ENCODE peak calls at places on chromosomes 12 and 14, in four cellular contexts. H is Peyer's patch, R is Calu3, P is GM10248. X is an unnamed sample.

GRCh38 chr12:132179431-132180362 is 35.4 kb downstream of the NOC4L start:
- DNase-seq in H (no peak), R (no peak), P (no peak), X (no peak)

GRCh38 chr14:69657961-69658360 is 46.6 kb downstream of the SUSD6 start:
- DNase-seq in H (no peak), R (peak; percentile 43), P (no peak), X (no peak)

GRCh38 chr14:42192659-42193425 is 586.2 kb downstream of the LRFN5 start:
- DNase-seq in H (no peak), R (no peak), P (no peak), X (no peak)

GRCh38 chr12:57740656-57741412 is 2.3 kb upstream of the AGAP2 start:
- DNase-seq in H (peak; percentile 88), R (no peak), P (peak; percentile 72), X (no peak)

GRCh38 chr12:52865090-52865944 is 16.5 kb upstream of the KRT78 start:
- DNase-seq in H (peak; percentile 21), R (peak; percentile 78), P (peak; percentile 59), X (no peak)

GRCh38 chr12:122243965-122244364 is 18.1 kb upstream of the DIABLO start:
- DNase-seq in H (no peak), R (no peak), P (no peak), X (no peak)

GRCh38 chr14:49598182-49598478 is 610 bp upstream of the LRR1 start:
- DNase-seq in H (peak; percentile 38), R (no peak), P (no peak), X (no peak)

GRCh38 chr12:71876400-71876799 is 36.8 kb downstream of the TBC1D15 start:
- DNase-seq in H (no peak), R (no peak), P (no peak), X (no peak)

GRCh38 chr14:76922599-76922998 is 96.4 kb downstream of the LRRC74A start:
- DNase-seq in H (no peak), R (no peak), P (no peak), X (no peak)

GRCh38 chr12:70044170-70044569 is 199.1 kb upstream of the CNOT2 start:
- DNase-seq in H (no peak), R (no peak), P (no peak), X (no peak)

GRCh38 chr14:26531894-26532293 is 65.9 kb downstream of the NOVA1 start:
- DNase-seq in H (no peak), R (no peak), P (no peak), X (no peak)

GRCh38 chr14:102215522-102216250 is 76.0 kb downstream of the WDR20 start:
- DNase-seq in H (no peak), R (no peak), P (no peak), X (peak; percentile 34)

GRCh38 chr12:110543252-110543959 is 39.7 kb downstream of the PPTC7 start:
- DNase-seq in H (peak; percentile 62), R (no peak), P (no peak), X (no peak)

GRCh38 chr14:89899917-89900680 is 54.4 kb downstream of the EFCAB11 start:
- DNase-seq in H (no peak), R (no peak), P (peak; percentile 17), X (no peak)

GRCh38 chr14:26180221-26180620 is 417.6 kb downstream of the NOVA1 start:
- DNase-seq in H (no peak), R (no peak), P (no peak), X (no peak)

GRCh38 chr14:25868521-25869314 is 729.1 kb downstream of the NOVA1 start:
- DNase-seq in H (no peak), R (no peak), P (no peak), X (no peak)

GRCh38 chr14:105067140-105067968 is 2.1 kb upstream of the GPR132 start:
- DNase-seq in H (peak; percentile 77), R (no peak), P (no peak), X (peak; percentile 78)

GRCh38 chr12:93684716-93685115 is 7.5 kb downstream of the CRADD start:
- DNase-seq in H (no peak), R (no peak), P (no peak), X (no peak)

GRCh38 chr12:130764475-130765185 is 48.5 kb upstream of the RIMBP2 start:
- DNase-seq in H (no peak), R (peak; percentile 21), P (no peak), X (no peak)

GRCh38 chr14:103126873-103127304 is 3.6 kb downstream of the TNFAIP2 start:
- DNase-seq in H (no peak), R (no peak), P (no peak), X (no peak)

GRCh38 chr12:62194031-62194430 is 66.2 kb upstream of the USP15 start:
- DNase-seq in H (no peak), R (no peak), P (no peak), X (no peak)

GRCh38 chr12:102513739-102514138 is 33.4 kb upstream of the IGF1 start:
- DNase-seq in H (no peak), R (no peak), P (no peak), X (no peak)

GRCh38 chr12:59980491-59980890 is 384.7 kb downstream of the SLC16A7 start:
- DNase-seq in H (no peak), R (no peak), P (no peak), X (no peak)

GRCh38 chr14:99687284-99688209 is 3.4 kb downstream of the CYP46A1 start:
- DNase-seq in H (no peak), R (peak; percentile 41), P (no peak), X (no peak)

GRCh38 chr12:96493101-96493500 is 3.7 kb downstream of the CFAP54 start:
- DNase-seq in H (no peak), R (no peak), P (no peak), X (no peak)

GRCh38 chr12:6460751-6461371 is 9.0 kb downstream of the TAPBPL start:
- DNase-seq in H (peak; percentile 22), R (no peak), P (no peak), X (no peak)

GRCh38 chr14:88871429-88871828 is 47.0 kb downstream of the TTC8 start:
- DNase-seq in H (no peak), R (no peak), P (no peak), X (no peak)

GRCh38 chr14:92668266-92668973 is 80.0 kb downstream of the LGMN start:
- DNase-seq in H (no peak), R (no peak), P (no peak), X (no peak)

GRCh38 chr14:72652179-72652578 is 241.7 kb downstream of the DPF3 start:
- DNase-seq in H (no peak), R (no peak), P (no peak), X (no peak)

GRCh38 chr12:89451876-89452275 is 72.7 kb downstream of the GALNT4 start:
- DNase-seq in H (no peak), R (peak; percentile 26), P (no peak), X (no peak)

GRCh38 chr12:121783771-121784170 is 9.7 kb downstream of the RHOF start:
- DNase-seq in H (no peak), R (no peak), P (no peak), X (no peak)

GRCh38 chr12:67442347-67442841 is 173.2 kb downstream of the CAND1 start:
- DNase-seq in H (no peak), R (no peak), P (no peak), X (no peak)

GRCh38 chr14:103284574-103285467 is 49.2 kb upstream of the EIF5 start:
- DNase-seq in H (no peak), R (peak; percentile 44), P (no peak), X (no peak)

GRCh38 chr14:103708750-103709187 is 6.5 kb downstream of the XRCC3 start:
- DNase-seq in H (no peak), R (no peak), P (no peak), X (no peak)

GRCh38 chr14:91138511-91139359 is 24.9 kb downstream of the DGLUCY start:
- DNase-seq in H (no peak), R (peak; percentile 50), P (peak; percentile 36), X (no peak)

GRCh38 chr14:68232643-68233055 is 413.1 kb downstream of the RAD51B start:
- DNase-seq in H (no peak), R (peak; percentile 76), P (peak; percentile 47), X (no peak)

GRCh38 chr12:124655317-124656213 is 88.2 kb upstream of the NCOR2 start:
- DNase-seq in H (no peak), R (no peak), P (no peak), X (peak; percentile 72)

GRCh38 chr12:75529826-75530225 is 18.4 kb upstream of the KRR1 start:
- DNase-seq in H (no peak), R (no peak), P (no peak), X (no peak)

GRCh38 chr12:75525263-75525662 is 13.9 kb upstream of the KRR1 start:
- DNase-seq in H (no peak), R (no peak), P (no peak), X (no peak)

GRCh38 chr12:75528692-75529091 is 17.3 kb upstream of the KRR1 start:
- DNase-seq in H (no peak), R (no peak), P (no peak), X (no peak)

GRCh38 chr12:75528272-75528671 is 16.9 kb upstream of the KRR1 start:
- DNase-seq in H (no peak), R (no peak), P (no peak), X (no peak)

GRCh38 chr12:75526655-75527511 is 15.5 kb upstream of the KRR1 start:
- DNase-seq in H (peak; percentile 17), R (peak; percentile 19), P (peak; percentile 45), X (no peak)
- TF ChIP-seq CTCF in H (peak; percentile 32), R (peak; percentile 55), P (peak; percentile 43), X (peak; percentile 67)

DNA sequence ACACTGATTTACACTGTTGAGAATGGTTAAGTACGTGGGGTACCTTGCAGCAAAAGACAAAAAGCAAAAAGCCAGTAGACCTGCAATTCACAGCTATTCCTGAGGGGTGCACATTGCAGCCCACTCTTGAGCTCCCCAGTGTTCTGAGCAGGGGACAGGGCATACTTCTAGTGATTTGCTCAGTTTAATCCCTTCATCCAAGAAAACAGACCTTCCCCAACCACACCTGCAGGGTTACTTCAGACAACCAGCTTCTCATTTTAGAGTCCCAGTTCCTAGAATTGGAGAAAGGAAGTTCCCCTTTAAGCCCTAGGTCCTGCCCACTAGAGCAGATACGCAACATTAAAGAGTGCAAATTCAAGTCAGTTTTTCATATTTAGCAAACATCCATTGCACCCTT is 3.6 kb upstream of the WSB2 start:
- DNase-seq in H (no peak), R (no peak), P (no peak), X (no peak)
- TF ChIP-seq CTCF in H (no peak), R (no peak), P (peak; percentile 19), X (peak; percentile 25)

DNA sequence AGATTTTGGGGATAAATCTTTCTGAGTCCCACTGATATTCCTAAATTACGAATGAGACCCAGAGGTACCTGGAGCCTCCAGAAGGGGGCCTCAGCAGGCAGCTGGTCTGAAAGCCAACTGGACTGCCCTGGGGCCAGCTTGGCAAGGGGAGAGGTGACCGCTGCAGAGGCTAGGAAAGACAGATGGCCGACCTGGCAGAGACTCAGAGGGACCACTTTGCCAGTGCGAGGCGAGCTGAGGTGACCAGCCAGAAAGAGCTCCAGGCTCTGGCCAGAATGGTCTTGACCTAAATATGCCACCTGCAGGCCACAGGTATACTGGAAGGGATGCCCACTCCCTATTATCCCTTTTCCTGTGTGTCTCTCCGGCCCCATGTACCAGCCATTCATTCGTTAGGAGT is 256.8 kb upstream of the GARIN6 start:
- DNase-seq in H (no peak), R (peak; percentile 34), P (peak; percentile 19), X (no peak)
- TF ChIP-seq CTCF in H (no peak), R (peak; percentile 51), P (peak; percentile 43), X (peak; percentile 13)

GRCh38 chr12:14936224-14936861 is 2.0 kb downstream of the ERP27 start:
- DNase-seq in H (no peak), R (no peak), P (no peak), X (no peak)
- TF ChIP-seq CTCF in H (no peak), R (no peak), P (no peak), X (peak; percentile 18)